ENCODE peak calls at places on chromosomes 5 and 9, in six cellular contexts. V, F, S, K, T and X are unnamed samples.

GRCh38 chr5:45737153-45737552 is 41.0 kb upstream of the HCN1 start:
- DNase-seq in S (no peak), V (no peak), K (no peak), F (no peak), T (no peak), X (no peak)

GRCh38 chr9:99057665-99058625 is 47.0 kb upstream of the TGFBR1 start:
- DNase-seq in T (no peak), F (no peak), S (no peak), V (peak; percentile 81), K (peak; percentile 87), X (no peak)

GRCh38 chr9:124084087-124084486 is 72.5 kb downstream of the LHX2 start:
- DNase-seq in V (no peak), K (no peak), T (no peak), S (no peak), F (no peak), X (no peak)

GRCh38 chr5:78677777-78678668 is 29.5 kb upstream of the LHFPL2 start:
- DNase-seq in T (no peak), F (no peak), V (peak; percentile 98), K (peak; percentile 91), S (no peak), X (peak; percentile 81)

GRCh38 chr9:72589684-72590555 is 68.5 kb downstream of the TMC1 start:
- DNase-seq in S (no peak), V (peak; percentile 16), T (no peak), F (no peak), K (no peak), X (peak; percentile 14)

GRCh38 chr5:1834022-1834551 is 32.9 kb downstream of the NDUFS6 start:
- DNase-seq in F (no peak), V (no peak), K (no peak), S (no peak), T (no peak), X (no peak)

GRCh38 chr5:151238303-151238741 is 14.4 kb upstream of the CCDC69 start:
- DNase-seq in T (no peak), F (no peak), V (no peak), S (peak; percentile 45), K (no peak), X (no peak)

GRCh38 chr5:32138839-32139493 is 35.2 kb downstream of the GOLPH3 start:
- DNase-seq in K (no peak), V (peak; percentile 45), S (no peak), F (no peak), T (no peak), X (no peak)

GRCh38 chr9:134834217-134834956 is 46.2 kb upstream of the FCN2 start:
- DNase-seq in K (no peak), S (no peak), F (no peak), T (no peak), V (no peak), X (no peak)

GRCh38 chr5:164364237-164364636 is 858.8 kb downstream of the MAT2B start:
- DNase-seq in K (no peak), V (no peak), S (no peak), T (no peak), F (no peak), X (no peak)
- H3K9me3 ChIP-seq in K (no peaks in the 10 kb centered on the region), V (no peaks in the 10 kb centered on the region), S (no peaks in the 10 kb centered on the region), T (no peaks in the 10 kb centered on the region), F (no peaks in the 10 kb centered on the region), X (no peaks in the 10 kb centered on the region)

DNA sequence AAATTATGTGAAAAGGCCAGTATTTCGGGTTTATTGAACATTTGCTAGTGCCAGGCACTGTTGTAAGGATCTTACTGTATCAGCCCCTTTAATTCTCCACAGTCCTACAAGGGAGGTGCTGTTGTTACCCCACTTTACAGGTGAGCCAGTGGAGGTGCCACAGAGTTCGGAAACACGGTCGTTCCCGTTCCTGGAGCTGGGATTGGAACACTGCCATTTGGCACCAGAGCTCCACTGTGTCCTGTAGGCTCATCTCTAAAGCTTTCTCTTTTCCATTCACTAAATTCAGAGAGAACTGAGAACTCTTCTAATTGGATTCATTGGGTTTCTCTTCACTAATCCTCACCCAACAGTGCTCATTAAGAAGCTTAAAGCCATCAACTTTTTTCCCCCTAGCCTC is 5.6 kb downstream of the ERGIC1 start:
- DNase-seq in F (no peak), S (no peak), T (no peak), K (no peak), V (no peak), X (no peak)
- H3K27ac ChIP-seq in F (peak overlapping the region; percentile 47), S (no peak overlapping the region), T (no peak overlapping the region), K (no peak overlapping the region), V (no peak overlapping the region), X (no peak overlapping the region)

GRCh38 chr5:157540707-157541451 is 34.7 kb downstream of the ADAM19 start:
- DNase-seq in F (no peak), V (peak; percentile 84), T (no peak), S (no peak), K (peak; percentile 81), X (no peak)

GRCh38 chr5:157538311-157538710 is 37.3 kb downstream of the ADAM19 start:
- DNase-seq in K (no peak), S (no peak), T (no peak), V (no peak), F (no peak), X (no peak)

GRCh38 chr5:157541452-157542118 is 34.0 kb downstream of the ADAM19 start:
- DNase-seq in S (no peak), V (no peak), T (no peak), K (no peak), F (no peak), X (no peak)

GRCh38 chr5:157539623-157540022 is 36.0 kb downstream of the ADAM19 start:
- DNase-seq in T (no peak), F (no peak), V (peak; percentile 43), S (no peak), K (peak; percentile 85), X (no peak)

GRCh38 chr5:157540124-157540523 is 35.5 kb downstream of the ADAM19 start:
- DNase-seq in V (no peak), F (no peak), T (no peak), K (no peak), S (no peak), X (no peak)
- H3K18ac ChIP-seq in V (peak overlapping the region; percentile 35), F (no peak overlapping the region), T (no peak overlapping the region), K (peak overlapping the region; percentile 25), S (no peak overlapping the region), X (no peak overlapping the region)

DNA sequence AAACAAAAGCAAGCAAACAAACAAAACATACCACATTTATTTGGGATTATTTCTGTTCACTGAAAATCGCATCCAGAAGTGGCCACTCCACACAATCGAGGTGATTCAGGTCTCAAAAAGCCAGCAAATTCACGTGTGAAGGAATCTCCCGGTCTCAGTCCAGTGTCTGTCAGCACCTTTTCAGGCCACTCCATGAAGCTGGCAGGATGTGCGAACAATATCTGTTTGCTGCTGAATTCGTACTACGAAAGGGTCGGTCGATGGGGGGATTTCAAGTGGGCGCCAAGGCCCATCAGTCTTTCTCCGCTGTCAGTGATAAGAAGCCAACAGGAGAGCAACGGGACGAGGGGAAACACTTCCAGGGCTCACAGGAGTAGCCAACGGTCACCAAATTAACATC is 505.1 kb downstream of the IRX1 start:
- DNase-seq in S (no peak), K (no peak), T (no peak), V (no peak), F (no peak), X (no peak)
- H3K9me3 ChIP-seq in S (no peaks in the 10 kb centered on the region), K (no peaks in the 10 kb centered on the region), T (no peaks in the 10 kb centered on the region), V (peaks cover 26% of the 10 kb centered on the region), F (no peaks in the 10 kb centered on the region), X (peaks cover 3% of the 10 kb centered on the region)